ENCODE peak calls at places on chromosomes 6 and 20, in four cellular contexts. K, N, R and J are unnamed samples.

GRCh38 chr6:21595265-21595950 is 1.9 kb downstream of the SOX4 start:
- DNase-seq in K (peak; percentile 22), N (peak; percentile 14), R (peak; percentile 39), J (no peak)

GRCh38 chr20:25544316-25544715 is 41.0 kb downstream of the NINL start:
- DNase-seq in K (no peak), N (no peak), R (peak; percentile 53), J (no peak)

GRCh38 chr6:158630944-158631616 is 13.5 kb downstream of the DYNLT1 start:
- DNase-seq in K (no peak), N (peak; percentile 73), R (peak; percentile 59), J (no peak)

GRCh38 chr20:49865559-49865958 is 49.8 kb downstream of the SPATA2 start:
- DNase-seq in K (no peak), N (peak; percentile 93), R (no peak), J (no peak)

GRCh38 chr20:4813839-4814695 is 92.4 kb downstream of the PRND start:
- DNase-seq in K (no peak), N (no peak), R (no peak), J (no peak)

GRCh38 chr20:40470313-40471260 is 218.4 kb downstream of the MAFB start:
- DNase-seq in K (no peak), N (no peak), R (peak; percentile 5), J (no peak)

GRCh38 chr20:19828233-19828632 is 70.2 kb downstream of the RIN2 start:
- DNase-seq in K (no peak), N (peak; percentile 35), R (peak; percentile 64), J (no peak)

GRCh38 chr6:44198684-44199083 is 18.0 kb upstream of the MYMX start:
- DNase-seq in K (no peak), N (no peak), R (no peak), J (no peak)

GRCh38 chr6:149446791-149447376 is 37.9 kb downstream of the ZC3H12D start:
- DNase-seq in K (no peak), N (no peak), R (no peak), J (no peak)

GRCh38 chr6:18019539-18020534 is 32.4 kb upstream of the KIF13A start:
- DNase-seq in K (no peak), N (no peak), R (no peak), J (no peak)

GRCh38 chr6:3297909-3298308 is 39.2 kb downstream of the PSMG4 start:
- DNase-seq in K (no peak), N (no peak), R (no peak), J (no peak)

GRCh38 chr6:32895006-32895345 is 41.0 kb downstream of the PSMB9 start:
- DNase-seq in K (no peak), N (no peak), R (no peak), J (no peak)

GRCh38 chr6:3455121-3455489 is 1.7 kb downstream of the SLC22A23 start:
- DNase-seq in K (no peak), N (no peak), R (no peak), J (no peak)

GRCh38 chr20:61521680-61522420 is 269.8 kb downstream of the CDH4 start:
- DNase-seq in K (no peak), N (no peak), R (peak; percentile 29), J (no peak)

GRCh38 chr6:125154184-125155135 is 887 bp downstream of the TPD52L1 start:
- DNase-seq in K (peak; percentile 42), N (peak; percentile 25), R (peak; percentile 11), J (no peak)

GRCh38 chr6:6730831-6731230 is 142.3 kb downstream of the LY86 start:
- DNase-seq in K (no peak), N (peak; percentile 97), R (peak; percentile 87), J (no peak)

GRCh38 chr6:223763-224162 is 68.5 kb upstream of the DUSP22 start:
- DNase-seq in K (no peak), N (peak; percentile 42), R (peak; percentile 23), J (no peak)

GRCh38 chr6:25788305-25788922 is 33.9 kb downstream of the SLC17A4 start:
- DNase-seq in K (peak; percentile 78), N (peak; percentile 76), R (peak; percentile 67), J (no peak)

GRCh38 chr6:161830866-161831600 is 557.2 kb upstream of the AGPAT4 start:
- DNase-seq in K (no peak), N (no peak), R (no peak), J (no peak)

GRCh38 chr20:35303735-35304431 is 11.7 kb upstream of the FAM83C start:
- DNase-seq in K (peak; percentile 94), N (peak; percentile 91), R (peak; percentile 95), J (peak; percentile 78)

GRCh38 chr20:56685879-56686278 is 56.8 kb downstream of the TFAP2C start:
- DNase-seq in K (peak; percentile 18), N (no peak), R (no peak), J (no peak)

GRCh38 chr20:52313335-52313963 is 121.9 kb upstream of the ZFP64 start:
- DNase-seq in K (peak; percentile 32), N (peak; percentile 53), R (peak; percentile 59), J (no peak)

GRCh38 chr6:165742047-165742446 is 79.0 kb upstream of the PDE10A start:
- DNase-seq in K (no peak), N (no peak), R (no peak), J (no peak)

GRCh38 chr20:38670786-38671185 is 53.5 kb upstream of the SLC32A1 start:
- DNase-seq in K (no peak), N (no peak), R (no peak), J (no peak)

GRCh38 chr20:31788578-31788977 is 30.6 kb upstream of the MYLK2 start:
- DNase-seq in K (peak; percentile 25), N (peak; percentile 49), R (peak; percentile 13), J (no peak)

GRCh38 chr6:149963462-149964242 is at the start of gene ULBP1:
- DNase-seq in K (peak; percentile 91), N (peak; percentile 86), R (peak; percentile 58), J (peak; percentile 69)

GRCh38 chr6:139863964-139864363 is 489.5 kb upstream of the CITED2 start:
- DNase-seq in K (no peak), N (no peak), R (no peak), J (no peak)

GRCh38 chr20:325889-326644 is 715 bp downstream of the SOX12 start:
- DNase-seq in K (peak; percentile 70), N (peak; percentile 59), R (peak; percentile 80), J (no peak)

GRCh38 chr6:120608826-120609225 is 725.5 kb downstream of the TBC1D32 start:
- DNase-seq in K (no peak), N (peak; percentile 3), R (peak; percentile 1), J (no peak)

GRCh38 chr20:18754030-18754659 is 59.4 kb upstream of the SCP2D1 start:
- DNase-seq in K (no peak), N (no peak), R (peak; percentile 57), J (no peak)

GRCh38 chr6:139747154-139747553 is 372.7 kb upstream of the CITED2 start:
- DNase-seq in K (no peak), N (no peak), R (no peak), J (no peak)

GRCh38 chr6:127096167-127096566 is 22.3 kb upstream of the RSPO3 start:
- DNase-seq in K (no peak), N (no peak), R (no peak), J (no peak)

GRCh38 chr6:127103482-127103881 is 15.0 kb upstream of the RSPO3 start:
- DNase-seq in K (no peak), N (peak; percentile 60), R (peak; percentile 15), J (no peak)

GRCh38 chr6:127102299-127102698 is 16.2 kb upstream of the RSPO3 start:
- DNase-seq in K (no peak), N (peak; percentile 98), R (peak; percentile 91), J (no peak)

GRCh38 chr6:127102859-127103258 is 15.6 kb upstream of the RSPO3 start:
- DNase-seq in K (no peak), N (no peak), R (no peak), J (no peak)

GRCh38 chr6:127100510-127101140 is 17.8 kb upstream of the RSPO3 start:
- DNase-seq in K (no peak), N (peak; percentile 56), R (peak; percentile 64), J (no peak)
- TF ChIP-seq CTCF in K (no peak), N (peak; percentile 44), R (peak; percentile 54), J (no peak)

DNA sequence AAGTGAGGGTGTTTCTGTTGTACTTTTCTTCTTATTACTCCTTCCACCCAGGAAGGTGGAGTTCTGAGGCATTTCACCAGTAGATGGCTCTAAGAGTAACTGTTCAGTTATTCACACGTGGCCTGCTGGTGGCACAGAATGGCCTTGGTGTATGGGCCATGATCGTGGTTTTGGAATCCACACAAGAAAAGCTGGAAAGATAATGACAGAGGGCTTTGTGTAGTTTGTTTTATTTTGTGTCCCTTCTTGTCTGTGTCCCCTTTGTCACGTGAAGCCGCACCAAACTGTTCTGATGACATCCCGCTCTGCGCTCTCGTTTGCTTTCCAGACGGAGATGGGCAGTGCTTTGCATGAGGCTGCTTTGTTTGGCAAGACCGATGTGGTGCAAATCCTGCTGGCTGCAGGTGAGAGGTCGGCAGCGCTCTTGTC is 93.4 kb downstream of the ANKS1A start:
- DNase-seq in K (no peak), N (peak; percentile 29), R (peak; percentile 51), J (no peak)
- TF ChIP-seq CTCF in K (no peak), N (peak; percentile 28), R (peak; percentile 56), J (peak; percentile 24)

GRCh38 chr6:157221049-157221816 is 102.1 kb downstream of the TMEM242 start:
- DNase-seq in K (peak; percentile 87), N (peak; percentile 80), R (peak; percentile 78), J (peak; percentile 84)
- TF ChIP-seq CTCF in K (no peak), N (peak; percentile 15), R (peak; percentile 39), J (no peak)

GRCh38 chr6:30493643-30494250 is 4.4 kb downstream of the HLA-E start:
- DNase-seq in K (peak; percentile 79), N (no peak), R (no peak), J (no peak)
- TF ChIP-seq CTCF in K (peak; percentile 39), N (peak; percentile 22), R (peak; percentile 39), J (no peak)

GRCh38 chr6:152206072-152206818 is 398.8 kb downstream of the ESR1 start:
- DNase-seq in K (peak; percentile 52), N (peak; percentile 42), R (peak; percentile 59), J (no peak)
- TF ChIP-seq CTCF in K (peak; percentile 45), N (peak; percentile 67), R (peak; percentile 75), J (peak; percentile 31)